ENCODE peak calls at places on chromosome 3, in six cellular contexts. One of them, this sample, is unnamed.

GRCh38 chr3:138042043-138042442 is 32.1 kb downstream of the CLDN18 start:
- DNase-seq in mucosa of gallbladder: no peak
- DNase-seq in memory B cell: no peak
- DNase-seq in hypothalamus: no peak
- DNase-seq in AG10803: peak; percentile 76
- DNase-seq in HCEC 1CT: peak; percentile 85
- DNase-seq in this sample: no peak

GRCh38 chr3:192819001-192819569 is 91.7 kb upstream of the FGF12 start:
- DNase-seq in mucosa of gallbladder: no peak
- DNase-seq in memory B cell: no peak
- DNase-seq in hypothalamus: no peak
- DNase-seq in AG10803: peak; percentile 75
- DNase-seq in HCEC 1CT: peak; percentile 89
- DNase-seq in this sample: peak; percentile 25

GRCh38 chr3:184717608-184717995 is 5.7 kb upstream of the MAGEF1 start:
- DNase-seq in mucosa of gallbladder: no peak
- DNase-seq in memory B cell: no peak
- DNase-seq in hypothalamus: no peak
- DNase-seq in AG10803: no peak
- DNase-seq in HCEC 1CT: no peak
- DNase-seq in this sample: no peak

GRCh38 chr3:64022451-64023186 is 675 bp downstream of the PSMD6 start:
- DNase-seq in mucosa of gallbladder: no peak
- DNase-seq in memory B cell: no peak
- DNase-seq in hypothalamus: no peak
- DNase-seq in AG10803: peak; percentile 24
- DNase-seq in HCEC 1CT: no peak
- DNase-seq in this sample: peak; percentile 6

GRCh38 chr3:66011098-66011655 is 27.5 kb downstream of the MAGI1 start:
- DNase-seq in mucosa of gallbladder: no peak
- DNase-seq in memory B cell: no peak
- DNase-seq in hypothalamus: no peak
- DNase-seq in AG10803: no peak
- DNase-seq in HCEC 1CT: no peak
- DNase-seq in this sample: no peak

GRCh38 chr3:5055352-5056004 is 66.6 kb upstream of the ARL8B start:
- DNase-seq in mucosa of gallbladder: no peak
- DNase-seq in memory B cell: no peak
- DNase-seq in hypothalamus: no peak
- DNase-seq in AG10803: no peak
- DNase-seq in HCEC 1CT: no peak
- DNase-seq in this sample: no peak

GRCh38 chr3:132382267-132382666 is 35.0 kb upstream of the DNAJC13 start:
- DNase-seq in mucosa of gallbladder: no peak
- DNase-seq in memory B cell: no peak
- DNase-seq in hypothalamus: no peak
- DNase-seq in AG10803: no peak
- DNase-seq in HCEC 1CT: no peak
- DNase-seq in this sample: no peak

GRCh38 chr3:139326131-139326530 is 17.7 kb upstream of the MRPS22 start:
- DNase-seq in mucosa of gallbladder: no peak
- DNase-seq in memory B cell: no peak
- DNase-seq in hypothalamus: no peak
- DNase-seq in AG10803: no peak
- DNase-seq in HCEC 1CT: no peak
- DNase-seq in this sample: no peak

GRCh38 chr3:103127116-103127630 is 692.4 kb downstream of the ZPLD1 start:
- DNase-seq in mucosa of gallbladder: no peak
- DNase-seq in memory B cell: no peak
- DNase-seq in hypothalamus: no peak
- DNase-seq in AG10803: no peak
- DNase-seq in HCEC 1CT: no peak
- DNase-seq in this sample: no peak

GRCh38 chr3:143975549-143976152 is 4.0 kb downstream of the DIPK2A start:
- DNase-seq in mucosa of gallbladder: peak; percentile 14
- DNase-seq in memory B cell: no peak
- DNase-seq in hypothalamus: no peak
- DNase-seq in AG10803: peak; percentile 65
- DNase-seq in HCEC 1CT: peak; percentile 70
- DNase-seq in this sample: peak; percentile 46

GRCh38 chr3:106328224-106328623 is 459.4 kb upstream of the CBLB start:
- DNase-seq in mucosa of gallbladder: no peak
- DNase-seq in memory B cell: no peak
- DNase-seq in hypothalamus: no peak
- DNase-seq in AG10803: no peak
- DNase-seq in HCEC 1CT: no peak
- DNase-seq in this sample: no peak

This sample was measured in HT-29.